ENCODE peak calls at places on chromosome 10, in six cellular contexts. D is glutamatergic neuron, B is foreskin keratinocyte, S is HCT116, C is progenitor cell of endocrine pancreas, J is right atrium auricular region. I is an unnamed sample.

GRCh38 chr10:43261578-43261965 is 5.3 kb downstream of the RASGEF1A start:
- DNase-seq in D (no peak), B (no peak), S (no peak), C (no peak), J (no peak), I (no peak)

GRCh38 chr10:35074266-35074665 is 15.9 kb downstream of the CUL2 start:
- DNase-seq in D (no peak), B (no peak), S (no peak), C (no peak), J (no peak), I (no peak)

GRCh38 chr10:58638406-58638805 is 125.7 kb downstream of the BICC1 start:
- DNase-seq in D (no peak), B (no peak), S (no peak), C (no peak), J (no peak), I (no peak)

GRCh38 chr10:118753331-118753730 is 1.4 kb downstream of the CACUL1 start:
- DNase-seq in D (no peak), B (no peak), S (no peak), C (no peak), J (no peak), I (no peak)

GRCh38 chr10:123886292-123886691 is 5.3 kb downstream of the CPXM2 start:
- DNase-seq in D (no peak), B (no peak), S (no peak), C (no peak), J (no peak), I (no peak)

GRCh38 chr10:92839191-92840085 is 8.9 kb upstream of the EXOC6 start:
- DNase-seq in D (peak), B (no peak), S (no peak), C (no peak), J (no peak), I (no peak)

GRCh38 chr10:28326516-28327493 is 23.9 kb upstream of the MPP7 start:
- DNase-seq in D (no peak), B (peak), S (no peak), C (no peak), J (no peak), I (peak)

GRCh38 chr10:96188911-96189310 is 58.8 kb downstream of the ZNF518A start:
- DNase-seq in D (no peak), B (no peak), S (no peak), C (no peak), J (no peak), I (no peak)

GRCh38 chr10:576130-576465 is 113.4 kb downstream of the DIP2C start:
- DNase-seq in D (no peak), B (peak), S (no peak), C (no peak), J (peak), I (no peak)

GRCh38 chr10:90635111-90635798 is 222.6 kb downstream of the HTR7 start:
- DNase-seq in D (no peak), B (no peak), S (no peak), C (no peak), J (no peak), I (no peak)

GRCh38 chr10:24958701-24959392 is 6.4 kb upstream of the PRTFDC1 start:
- DNase-seq in D (no peak), B (no peak), S (no peak), C (no peak), J (no peak), I (no peak)

GRCh38 chr10:5698062-5698461 is 13.4 kb downstream of the TASOR2 start:
- DNase-seq in D (no peak), B (no peak), S (no peak), C (no peak), J (no peak), I (no peak)

GRCh38 chr10:73017955-73018480 is 63.4 kb upstream of the PLA2G12B start:
- DNase-seq in D (no peak), B (no peak), S (no peak), C (no peak), J (no peak), I (no peak)

GRCh38 chr10:6148251-6148691 is 54.5 kb upstream of the PFKFB3 start:
- DNase-seq in D (no peak), B (no peak), S (no peak), C (no peak), J (no peak), I (no peak)

GRCh38 chr10:97575101-97575668 is 2.6 kb downstream of the ANKRD2 start:
- DNase-seq in D (no peak), B (no peak), S (no peak), C (no peak), J (no peak), I (no peak)

GRCh38 chr10:22988581-22989360 is 60.9 kb downstream of the ARMC3 start:
- DNase-seq in D (peak), B (peak), S (peak), C (peak), J (peak), I (no peak)

GRCh38 chr10:70573599-70574506 is 28.7 kb downstream of the PRF1 start:
- DNase-seq in D (no peak), B (peak), S (no peak), C (no peak), J (no peak), I (no peak)

GRCh38 chr10:14391342-14391741 is 60.6 kb upstream of the FRMD4A start:
- DNase-seq in D (no peak), B (no peak), S (no peak), C (no peak), J (no peak), I (no peak)

GRCh38 chr10:125026036-125026931 is 84.4 kb downstream of the ZRANB1 start:
- DNase-seq in D (no peak), B (no peak), S (no peak), C (no peak), J (no peak), I (no peak)

GRCh38 chr10:134743-135600 is at the start of gene ZMYND11:
- DNase-seq in D (peak), B (peak), S (no peak), C (peak), J (no peak), I (no peak)

GRCh38 chr10:98886686-98887085 is 349.0 kb downstream of the HPSE2 start:
- DNase-seq in D (no peak), B (peak), S (no peak), C (no peak), J (no peak), I (no peak)

GRCh38 chr10:4677296-4678021 is 148.5 kb upstream of the AKR1E2 start:
- DNase-seq in D (no peak), B (peak), S (no peak), C (no peak), J (no peak), I (no peak)

GRCh38 chr10:9681655-9682054 is 1336.0 kb upstream of the CELF2 start:
- DNase-seq in D (no peak), B (no peak), S (no peak), C (no peak), J (no peak), I (no peak)

GRCh38 chr10:126158090-126158489 is 230.2 kb downstream of the ADAM12 start:
- DNase-seq in D (no peak), B (no peak), S (no peak), C (no peak), J (no peak), I (no peak)

GRCh38 chr10:126160571-126160970 is 227.7 kb downstream of the ADAM12 start:
- DNase-seq in D (no peak), B (no peak), S (no peak), C (no peak), J (no peak), I (no peak)

GRCh38 chr10:126161691-126162090 is 226.6 kb downstream of the ADAM12 start:
- DNase-seq in D (no peak), B (no peak), S (no peak), C (no peak), J (no peak), I (no peak)

GRCh38 chr10:126158537-126158936 is 229.7 kb downstream of the ADAM12 start:
- DNase-seq in D (no peak), B (no peak), S (no peak), C (no peak), J (no peak), I (no peak)

DNA sequence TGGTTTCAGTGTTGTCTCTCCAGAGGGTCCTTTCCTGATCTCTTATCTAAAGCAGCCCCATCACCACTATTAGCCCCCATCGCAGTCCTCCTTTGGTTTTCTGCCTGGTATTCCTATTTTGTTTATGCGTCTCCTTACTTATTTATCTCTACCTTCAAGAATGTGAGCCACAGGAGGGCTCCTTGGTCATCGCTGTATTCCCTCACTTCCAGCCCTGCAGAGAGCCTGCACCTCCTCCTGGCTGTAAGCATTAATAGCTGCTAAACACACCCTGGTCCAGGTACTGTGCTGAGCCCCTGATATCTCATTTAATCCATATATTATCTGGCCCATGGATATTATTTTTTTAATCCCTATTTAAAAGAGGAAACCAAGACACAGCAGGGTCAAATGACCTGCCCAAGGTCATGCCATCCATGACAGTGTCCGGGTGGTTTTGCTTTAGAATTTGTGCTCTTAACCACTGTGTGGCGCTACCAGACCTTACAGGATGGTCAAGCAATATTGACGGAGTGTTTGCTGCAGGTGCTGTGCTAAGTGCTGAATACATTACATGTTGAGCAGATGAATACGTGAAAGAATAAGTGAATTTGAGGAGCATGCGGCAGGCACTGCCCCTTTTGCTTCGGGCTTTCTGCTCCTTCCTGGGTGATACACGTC is 227.2 kb downstream of the ADAM12 start:
- DNase-seq in D (no peak), B (no peak), S (peak), C (no peak), J (no peak), I (no peak)
- TF ChIP-seq CTCF in D (no peak), B (no peak), S (peak), C (peak), J (no peak), I (no peak)

DNA sequence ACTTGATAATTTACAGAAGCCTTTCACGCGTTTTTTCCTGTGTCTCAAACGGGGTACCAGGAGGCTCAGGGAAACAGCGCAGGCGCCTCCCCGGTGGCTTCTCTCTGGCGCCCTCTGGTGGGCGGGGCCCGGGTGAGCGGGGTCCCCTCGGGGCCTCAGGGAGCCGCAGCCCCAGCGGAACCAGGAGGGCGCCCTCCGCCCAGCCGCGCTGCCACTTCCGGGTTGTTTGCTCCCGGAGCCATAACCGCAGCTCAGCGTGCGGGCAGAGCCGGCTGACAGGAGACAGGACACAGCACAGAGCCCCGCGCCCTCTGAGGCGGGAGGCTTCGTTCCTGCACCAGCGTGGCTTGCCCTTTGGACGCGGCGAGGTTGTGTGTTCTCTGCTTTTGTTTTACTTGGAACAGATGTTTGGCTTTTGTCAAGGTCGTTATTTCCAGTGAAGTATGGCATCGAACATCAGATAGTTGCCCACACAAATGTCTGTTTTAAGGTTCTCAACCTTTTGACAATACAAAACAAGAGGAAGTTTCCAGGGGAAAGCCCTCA is 6.9 kb upstream of the CYP2E1 start:
- DNase-seq in D (peak), B (no peak), S (peak), C (no peak), J (no peak), I (no peak)
- TF ChIP-seq CTCF in D (peak), B (peak), S (peak), C (no peak), J (peak), I (peak)

GRCh38 chr10:61835069-61835908 is 66.2 kb upstream of the ARID5B start:
- DNase-seq in D (no peak), B (peak), S (peak), C (no peak), J (no peak), I (no peak)
- TF ChIP-seq CTCF in D (no peak), B (peak), S (peak), C (peak), J (peak), I (peak)

GRCh38 chr10:117740088-117740487 is 197.5 kb downstream of the EMX2 start:
- DNase-seq in D (no peak), B (no peak), S (no peak), C (no peak), J (no peak), I (no peak)

GRCh38 chr10:117743517-117743916 is 201.0 kb downstream of the EMX2 start:
- DNase-seq in D (no peak), B (no peak), S (no peak), C (no peak), J (no peak), I (no peak)

GRCh38 chr10:117745301-117745700 is 202.8 kb downstream of the EMX2 start:
- DNase-seq in D (no peak), B (no peak), S (no peak), C (no peak), J (peak), I (no peak)

GRCh38 chr10:117740696-117741222 is 198.2 kb downstream of the EMX2 start:
- DNase-seq in D (no peak), B (no peak), S (no peak), C (no peak), J (no peak), I (no peak)

DNA sequence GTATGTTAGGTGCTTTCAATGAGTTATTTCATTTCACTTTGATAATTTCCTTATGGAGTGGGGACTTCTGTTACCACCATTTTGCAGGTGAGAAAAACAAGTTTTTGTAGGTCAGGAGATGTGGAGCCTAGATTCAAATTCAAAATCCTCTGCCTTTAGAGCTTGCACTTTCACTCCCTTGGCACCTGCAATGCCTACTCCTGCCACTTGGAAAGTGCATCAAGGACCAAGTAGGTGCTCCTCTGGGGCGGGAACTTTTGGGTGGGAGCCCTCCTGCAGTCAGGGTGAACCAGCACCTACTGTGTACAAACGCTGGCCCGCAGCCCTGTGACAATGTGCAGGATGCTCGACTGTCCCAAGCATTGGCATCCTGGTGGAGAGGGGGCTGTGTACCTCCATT is 199.0 kb downstream of the EMX2 start:
- DNase-seq in D (no peak), B (no peak), S (no peak), C (no peak), J (no peak), I (no peak)
- TF ChIP-seq CTCF in D (peak), B (peak), S (peak), C (peak), J (no peak), I (no peak)

GRCh38 chr10:101011517-101012423 is 12.2 kb downstream of the LZTS2 start:
- DNase-seq in D (no peak), B (no peak), S (no peak), C (no peak), J (no peak), I (no peak)
- TF ChIP-seq CTCF in D (no peak), B (peak), S (peak), C (peak), J (no peak), I (no peak)

I was measured in thoracic aorta.